ENCODE peak calls at places on chromosomes 6 and 20, in seven cellular contexts. One of them, this sample, is unnamed.

GRCh38 chr20:49786671-49787370 is 25.8 kb upstream of the SLC9A8 start:
- DNase-seq in NCI-H69: no peak
- DNase-seq in stimulated activated CD8-positive, alpha-beta memory T cell treated with anti-CD3 and anti-CD28 coated beads, Interleukin-15, amount 100 ng/mL, for 4 hours: no peak
- DNase-seq in fibroblast of mammary gland: no peak
- DNase-seq in stimulated activated CD4-positive, alpha-beta T cell treated with anti-CD3 and anti-CD28 coated beads, TNF-alpha, amount 100 ng/mL, for 1 hour: no peak
- DNase-seq in neural crest cell: no peak
- DNase-seq in activated CD4-positive, alpha-beta T cell treated with anti-CD3 and anti-CD28 coated beads, Interleukin-2, amount 50 U/mL, for 1 hour: no peak
- DNase-seq in this sample: peak

GRCh38 chr6:11248974-11249761 is 16.7 kb upstream of the NEDD9 start:
- DNase-seq in stimulated activated CD8-positive, alpha-beta memory T cell treated with anti-CD3 and anti-CD28 coated beads, Interleukin-15, amount 100 ng/mL, for 4 hours: no peak
- DNase-seq in stimulated activated CD4-positive, alpha-beta T cell treated with anti-CD3 and anti-CD28 coated beads, TNF-alpha, amount 100 ng/mL, for 1 hour: no peak
- DNase-seq in fibroblast of mammary gland: no peak
- DNase-seq in neural crest cell: no peak
- DNase-seq in NCI-H69: no peak
- DNase-seq in activated CD4-positive, alpha-beta T cell treated with anti-CD3 and anti-CD28 coated beads, Interleukin-2, amount 50 U/mL, for 1 hour: no peak
- DNase-seq in this sample: no peak

GRCh38 chr6:134848076-134848475 is 101.8 kb downstream of the ALDH8A1 start:
- DNase-seq in activated CD4-positive, alpha-beta T cell treated with anti-CD3 and anti-CD28 coated beads, Interleukin-2, amount 50 U/mL, for 1 hour: no peak
- DNase-seq in stimulated activated CD8-positive, alpha-beta memory T cell treated with anti-CD3 and anti-CD28 coated beads, Interleukin-15, amount 100 ng/mL, for 4 hours: no peak
- DNase-seq in neural crest cell: no peak
- DNase-seq in NCI-H69: no peak
- DNase-seq in fibroblast of mammary gland: no peak
- DNase-seq in stimulated activated CD4-positive, alpha-beta T cell treated with anti-CD3 and anti-CD28 coated beads, TNF-alpha, amount 100 ng/mL, for 1 hour: no peak
- DNase-seq in this sample: no peak

GRCh38 chr20:40705413-40705812 is 16.4 kb upstream of the MAFB start:
- DNase-seq in neural crest cell: no peak
- DNase-seq in stimulated activated CD4-positive, alpha-beta T cell treated with anti-CD3 and anti-CD28 coated beads, TNF-alpha, amount 100 ng/mL, for 1 hour: no peak
- DNase-seq in NCI-H69: no peak
- DNase-seq in stimulated activated CD8-positive, alpha-beta memory T cell treated with anti-CD3 and anti-CD28 coated beads, Interleukin-15, amount 100 ng/mL, for 4 hours: no peak
- DNase-seq in activated CD4-positive, alpha-beta T cell treated with anti-CD3 and anti-CD28 coated beads, Interleukin-2, amount 50 U/mL, for 1 hour: no peak
- DNase-seq in fibroblast of mammary gland: no peak
- DNase-seq in this sample: no peak

GRCh38 chr6:167341038-167341613 is 16.2 kb downstream of the TTLL2 start:
- DNase-seq in NCI-H69: peak
- DNase-seq in stimulated activated CD4-positive, alpha-beta T cell treated with anti-CD3 and anti-CD28 coated beads, TNF-alpha, amount 100 ng/mL, for 1 hour: no peak
- DNase-seq in activated CD4-positive, alpha-beta T cell treated with anti-CD3 and anti-CD28 coated beads, Interleukin-2, amount 50 U/mL, for 1 hour: no peak
- DNase-seq in neural crest cell: no peak
- DNase-seq in stimulated activated CD8-positive, alpha-beta memory T cell treated with anti-CD3 and anti-CD28 coated beads, Interleukin-15, amount 100 ng/mL, for 4 hours: no peak
- DNase-seq in fibroblast of mammary gland: no peak
- DNase-seq in this sample: no peak

GRCh38 chr6:2507638-2508037 is 243.1 kb downstream of the MYLK4 start:
- DNase-seq in stimulated activated CD4-positive, alpha-beta T cell treated with anti-CD3 and anti-CD28 coated beads, TNF-alpha, amount 100 ng/mL, for 1 hour: no peak
- DNase-seq in stimulated activated CD8-positive, alpha-beta memory T cell treated with anti-CD3 and anti-CD28 coated beads, Interleukin-15, amount 100 ng/mL, for 4 hours: no peak
- DNase-seq in neural crest cell: no peak
- DNase-seq in NCI-H69: no peak
- DNase-seq in activated CD4-positive, alpha-beta T cell treated with anti-CD3 and anti-CD28 coated beads, Interleukin-2, amount 50 U/mL, for 1 hour: no peak
- DNase-seq in fibroblast of mammary gland: no peak
- DNase-seq in this sample: no peak

GRCh38 chr6:34243901-34244884 is 4.6 kb downstream of the SMIM29 start:
- DNase-seq in stimulated activated CD4-positive, alpha-beta T cell treated with anti-CD3 and anti-CD28 coated beads, TNF-alpha, amount 100 ng/mL, for 1 hour: no peak
- DNase-seq in activated CD4-positive, alpha-beta T cell treated with anti-CD3 and anti-CD28 coated beads, Interleukin-2, amount 50 U/mL, for 1 hour: no peak
- DNase-seq in neural crest cell: no peak
- DNase-seq in NCI-H69: peak
- DNase-seq in stimulated activated CD8-positive, alpha-beta memory T cell treated with anti-CD3 and anti-CD28 coated beads, Interleukin-15, amount 100 ng/mL, for 4 hours: no peak
- DNase-seq in fibroblast of mammary gland: peak
- DNase-seq in this sample: peak

GRCh38 chr20:5784735-5785134 is 34.5 kb downstream of the SHLD1 start:
- DNase-seq in fibroblast of mammary gland: no peak
- DNase-seq in stimulated activated CD8-positive, alpha-beta memory T cell treated with anti-CD3 and anti-CD28 coated beads, Interleukin-15, amount 100 ng/mL, for 4 hours: no peak
- DNase-seq in NCI-H69: no peak
- DNase-seq in stimulated activated CD4-positive, alpha-beta T cell treated with anti-CD3 and anti-CD28 coated beads, TNF-alpha, amount 100 ng/mL, for 1 hour: no peak
- DNase-seq in neural crest cell: no peak
- DNase-seq in activated CD4-positive, alpha-beta T cell treated with anti-CD3 and anti-CD28 coated beads, Interleukin-2, amount 50 U/mL, for 1 hour: no peak
- DNase-seq in this sample: no peak

GRCh38 chr6:41074692-41075436 is 2.1 kb downstream of the NFYA start:
- DNase-seq in fibroblast of mammary gland: peak
- DNase-seq in neural crest cell: no peak
- DNase-seq in NCI-H69: no peak
- DNase-seq in stimulated activated CD8-positive, alpha-beta memory T cell treated with anti-CD3 and anti-CD28 coated beads, Interleukin-15, amount 100 ng/mL, for 4 hours: no peak
- DNase-seq in stimulated activated CD4-positive, alpha-beta T cell treated with anti-CD3 and anti-CD28 coated beads, TNF-alpha, amount 100 ng/mL, for 1 hour: no peak
- DNase-seq in activated CD4-positive, alpha-beta T cell treated with anti-CD3 and anti-CD28 coated beads, Interleukin-2, amount 50 U/mL, for 1 hour: no peak
- DNase-seq in this sample: no peak

GRCh38 chr6:133447924-133448323 is 206.8 kb downstream of the EYA4 start:
- DNase-seq in stimulated activated CD8-positive, alpha-beta memory T cell treated with anti-CD3 and anti-CD28 coated beads, Interleukin-15, amount 100 ng/mL, for 4 hours: no peak
- DNase-seq in fibroblast of mammary gland: peak
- DNase-seq in NCI-H69: no peak
- DNase-seq in stimulated activated CD4-positive, alpha-beta T cell treated with anti-CD3 and anti-CD28 coated beads, TNF-alpha, amount 100 ng/mL, for 1 hour: no peak
- DNase-seq in activated CD4-positive, alpha-beta T cell treated with anti-CD3 and anti-CD28 coated beads, Interleukin-2, amount 50 U/mL, for 1 hour: no peak
- DNase-seq in neural crest cell: no peak
- DNase-seq in this sample: no peak

GRCh38 chr20:49685809-49686208 is 27.9 kb downstream of the B4GALT5 start:
- DNase-seq in NCI-H69: no peak
- DNase-seq in fibroblast of mammary gland: peak
- DNase-seq in neural crest cell: no peak
- DNase-seq in activated CD4-positive, alpha-beta T cell treated with anti-CD3 and anti-CD28 coated beads, Interleukin-2, amount 50 U/mL, for 1 hour: no peak
- DNase-seq in stimulated activated CD8-positive, alpha-beta memory T cell treated with anti-CD3 and anti-CD28 coated beads, Interleukin-15, amount 100 ng/mL, for 4 hours: no peak
- DNase-seq in stimulated activated CD4-positive, alpha-beta T cell treated with anti-CD3 and anti-CD28 coated beads, TNF-alpha, amount 100 ng/mL, for 1 hour: no peak
- DNase-seq in this sample: no peak

GRCh38 chr6:46023216-46023915 is 7.7 kb upstream of the CLIC5 start:
- DNase-seq in fibroblast of mammary gland: peak
- DNase-seq in NCI-H69: peak
- DNase-seq in stimulated activated CD4-positive, alpha-beta T cell treated with anti-CD3 and anti-CD28 coated beads, TNF-alpha, amount 100 ng/mL, for 1 hour: no peak
- DNase-seq in activated CD4-positive, alpha-beta T cell treated with anti-CD3 and anti-CD28 coated beads, Interleukin-2, amount 50 U/mL, for 1 hour: no peak
- DNase-seq in stimulated activated CD8-positive, alpha-beta memory T cell treated with anti-CD3 and anti-CD28 coated beads, Interleukin-15, amount 100 ng/mL, for 4 hours: no peak
- DNase-seq in neural crest cell: no peak
- DNase-seq in this sample: no peak

GRCh38 chr6:2783188-2783957 is 18.2 kb downstream of the WRNIP1 start:
- DNase-seq in activated CD4-positive, alpha-beta T cell treated with anti-CD3 and anti-CD28 coated beads, Interleukin-2, amount 50 U/mL, for 1 hour: no peak
- DNase-seq in neural crest cell: no peak
- DNase-seq in fibroblast of mammary gland: no peak
- DNase-seq in NCI-H69: no peak
- DNase-seq in stimulated activated CD4-positive, alpha-beta T cell treated with anti-CD3 and anti-CD28 coated beads, TNF-alpha, amount 100 ng/mL, for 1 hour: no peak
- DNase-seq in stimulated activated CD8-positive, alpha-beta memory T cell treated with anti-CD3 and anti-CD28 coated beads, Interleukin-15, amount 100 ng/mL, for 4 hours: no peak
- DNase-seq in this sample: peak

GRCh38 chr20:50919567-50919966 is 11.7 kb downstream of the ADNP start:
- DNase-seq in activated CD4-positive, alpha-beta T cell treated with anti-CD3 and anti-CD28 coated beads, Interleukin-2, amount 50 U/mL, for 1 hour: no peak
- DNase-seq in fibroblast of mammary gland: peak
- DNase-seq in stimulated activated CD4-positive, alpha-beta T cell treated with anti-CD3 and anti-CD28 coated beads, TNF-alpha, amount 100 ng/mL, for 1 hour: no peak
- DNase-seq in stimulated activated CD8-positive, alpha-beta memory T cell treated with anti-CD3 and anti-CD28 coated beads, Interleukin-15, amount 100 ng/mL, for 4 hours: no peak
- DNase-seq in NCI-H69: peak
- DNase-seq in neural crest cell: no peak
- DNase-seq in this sample: no peak

GRCh38 chr20:48360338-48360698 is 467.5 kb downstream of the PREX1 start:
- DNase-seq in stimulated activated CD8-positive, alpha-beta memory T cell treated with anti-CD3 and anti-CD28 coated beads, Interleukin-15, amount 100 ng/mL, for 4 hours: no peak
- DNase-seq in neural crest cell: no peak
- DNase-seq in stimulated activated CD4-positive, alpha-beta T cell treated with anti-CD3 and anti-CD28 coated beads, TNF-alpha, amount 100 ng/mL, for 1 hour: no peak
- DNase-seq in NCI-H69: no peak
- DNase-seq in fibroblast of mammary gland: no peak
- DNase-seq in activated CD4-positive, alpha-beta T cell treated with anti-CD3 and anti-CD28 coated beads, Interleukin-2, amount 50 U/mL, for 1 hour: no peak
- DNase-seq in this sample: no peak

GRCh38 chr6:127102299-127102698 is 16.2 kb upstream of the RSPO3 start:
- DNase-seq in NCI-H69: no peak
- DNase-seq in stimulated activated CD8-positive, alpha-beta memory T cell treated with anti-CD3 and anti-CD28 coated beads, Interleukin-15, amount 100 ng/mL, for 4 hours: no peak
- DNase-seq in stimulated activated CD4-positive, alpha-beta T cell treated with anti-CD3 and anti-CD28 coated beads, TNF-alpha, amount 100 ng/mL, for 1 hour: no peak
- DNase-seq in activated CD4-positive, alpha-beta T cell treated with anti-CD3 and anti-CD28 coated beads, Interleukin-2, amount 50 U/mL, for 1 hour: no peak
- DNase-seq in fibroblast of mammary gland: peak
- DNase-seq in neural crest cell: no peak
- DNase-seq in this sample: no peak

GRCh38 chr20:44780226-44780625 is 30.1 kb downstream of the RIMS4 start:
- DNase-seq in stimulated activated CD8-positive, alpha-beta memory T cell treated with anti-CD3 and anti-CD28 coated beads, Interleukin-15, amount 100 ng/mL, for 4 hours: no peak
- DNase-seq in stimulated activated CD4-positive, alpha-beta T cell treated with anti-CD3 and anti-CD28 coated beads, TNF-alpha, amount 100 ng/mL, for 1 hour: no peak
- DNase-seq in fibroblast of mammary gland: peak
- DNase-seq in NCI-H69: no peak
- DNase-seq in neural crest cell: peak
- DNase-seq in activated CD4-positive, alpha-beta T cell treated with anti-CD3 and anti-CD28 coated beads, Interleukin-2, amount 50 U/mL, for 1 hour: peak
- DNase-seq in this sample: peak

GRCh38 chr6:169907419-169908115 is 156.1 kb downstream of the ERMARD start:
- DNase-seq in neural crest cell: no peak
- DNase-seq in stimulated activated CD4-positive, alpha-beta T cell treated with anti-CD3 and anti-CD28 coated beads, TNF-alpha, amount 100 ng/mL, for 1 hour: no peak
- DNase-seq in stimulated activated CD8-positive, alpha-beta memory T cell treated with anti-CD3 and anti-CD28 coated beads, Interleukin-15, amount 100 ng/mL, for 4 hours: no peak
- DNase-seq in fibroblast of mammary gland: no peak
- DNase-seq in activated CD4-positive, alpha-beta T cell treated with anti-CD3 and anti-CD28 coated beads, Interleukin-2, amount 50 U/mL, for 1 hour: no peak
- DNase-seq in NCI-H69: no peak
- DNase-seq in this sample: no peak

GRCh38 chr6:37824170-37824569 is 4.6 kb downstream of the ZFAND3 start:
- DNase-seq in activated CD4-positive, alpha-beta T cell treated with anti-CD3 and anti-CD28 coated beads, Interleukin-2, amount 50 U/mL, for 1 hour: no peak
- DNase-seq in stimulated activated CD4-positive, alpha-beta T cell treated with anti-CD3 and anti-CD28 coated beads, TNF-alpha, amount 100 ng/mL, for 1 hour: no peak
- DNase-seq in neural crest cell: no peak
- DNase-seq in stimulated activated CD8-positive, alpha-beta memory T cell treated with anti-CD3 and anti-CD28 coated beads, Interleukin-15, amount 100 ng/mL, for 4 hours: no peak
- DNase-seq in NCI-H69: no peak
- DNase-seq in fibroblast of mammary gland: no peak
- DNase-seq in this sample: no peak

GRCh38 chr6:83047065-83047754 is 18.4 kb downstream of the UBE3D start:
- DNase-seq in stimulated activated CD8-positive, alpha-beta memory T cell treated with anti-CD3 and anti-CD28 coated beads, Interleukin-15, amount 100 ng/mL, for 4 hours: no peak
- DNase-seq in stimulated activated CD4-positive, alpha-beta T cell treated with anti-CD3 and anti-CD28 coated beads, TNF-alpha, amount 100 ng/mL, for 1 hour: no peak
- DNase-seq in NCI-H69: peak
- DNase-seq in activated CD4-positive, alpha-beta T cell treated with anti-CD3 and anti-CD28 coated beads, Interleukin-2, amount 50 U/mL, for 1 hour: no peak
- DNase-seq in fibroblast of mammary gland: no peak
- DNase-seq in neural crest cell: no peak
- DNase-seq in this sample: peak

GRCh38 chr20:50784464-50784863 is 10.4 kb upstream of the BCAS4 start:
- DNase-seq in NCI-H69: no peak
- DNase-seq in stimulated activated CD4-positive, alpha-beta T cell treated with anti-CD3 and anti-CD28 coated beads, TNF-alpha, amount 100 ng/mL, for 1 hour: no peak
- DNase-seq in stimulated activated CD8-positive, alpha-beta memory T cell treated with anti-CD3 and anti-CD28 coated beads, Interleukin-15, amount 100 ng/mL, for 4 hours: no peak
- DNase-seq in fibroblast of mammary gland: no peak
- DNase-seq in neural crest cell: no peak
- DNase-seq in activated CD4-positive, alpha-beta T cell treated with anti-CD3 and anti-CD28 coated beads, Interleukin-2, amount 50 U/mL, for 1 hour: no peak
- DNase-seq in this sample: no peak

GRCh38 chr6:34583861-34584604 is 27.9 kb upstream of the SPDEF start:
- DNase-seq in neural crest cell: no peak
- DNase-seq in stimulated activated CD8-positive, alpha-beta memory T cell treated with anti-CD3 and anti-CD28 coated beads, Interleukin-15, amount 100 ng/mL, for 4 hours: no peak
- DNase-seq in fibroblast of mammary gland: no peak
- DNase-seq in NCI-H69: no peak
- DNase-seq in activated CD4-positive, alpha-beta T cell treated with anti-CD3 and anti-CD28 coated beads, Interleukin-2, amount 50 U/mL, for 1 hour: no peak
- DNase-seq in stimulated activated CD4-positive, alpha-beta T cell treated with anti-CD3 and anti-CD28 coated beads, TNF-alpha, amount 100 ng/mL, for 1 hour: no peak
- DNase-seq in this sample: no peak

GRCh38 chr20:11261533-11262000 is 587.8 kb upstream of the JAG1 start:
- DNase-seq in NCI-H69: no peak
- DNase-seq in neural crest cell: no peak
- DNase-seq in stimulated activated CD8-positive, alpha-beta memory T cell treated with anti-CD3 and anti-CD28 coated beads, Interleukin-15, amount 100 ng/mL, for 4 hours: no peak
- DNase-seq in stimulated activated CD4-positive, alpha-beta T cell treated with anti-CD3 and anti-CD28 coated beads, TNF-alpha, amount 100 ng/mL, for 1 hour: no peak
- DNase-seq in activated CD4-positive, alpha-beta T cell treated with anti-CD3 and anti-CD28 coated beads, Interleukin-2, amount 50 U/mL, for 1 hour: no peak
- DNase-seq in fibroblast of mammary gland: peak
- DNase-seq in this sample: no peak

GRCh38 chr6:138334000-138334399 is 43.7 kb upstream of the SMIM28 start:
- DNase-seq in stimulated activated CD4-positive, alpha-beta T cell treated with anti-CD3 and anti-CD28 coated beads, TNF-alpha, amount 100 ng/mL, for 1 hour: no peak
- DNase-seq in neural crest cell: no peak
- DNase-seq in activated CD4-positive, alpha-beta T cell treated with anti-CD3 and anti-CD28 coated beads, Interleukin-2, amount 50 U/mL, for 1 hour: no peak
- DNase-seq in stimulated activated CD8-positive, alpha-beta memory T cell treated with anti-CD3 and anti-CD28 coated beads, Interleukin-15, amount 100 ng/mL, for 4 hours: no peak
- DNase-seq in NCI-H69: no peak
- DNase-seq in fibroblast of mammary gland: no peak
- DNase-seq in this sample: no peak

GRCh38 chr20:12570371-12570770 is 438.4 kb upstream of the SPTLC3 start:
- DNase-seq in stimulated activated CD4-positive, alpha-beta T cell treated with anti-CD3 and anti-CD28 coated beads, TNF-alpha, amount 100 ng/mL, for 1 hour: no peak
- DNase-seq in fibroblast of mammary gland: no peak
- DNase-seq in neural crest cell: peak
- DNase-seq in activated CD4-positive, alpha-beta T cell treated with anti-CD3 and anti-CD28 coated beads, Interleukin-2, amount 50 U/mL, for 1 hour: no peak
- DNase-seq in stimulated activated CD8-positive, alpha-beta memory T cell treated with anti-CD3 and anti-CD28 coated beads, Interleukin-15, amount 100 ng/mL, for 4 hours: no peak
- DNase-seq in NCI-H69: peak
- DNase-seq in this sample: peak

GRCh38 chr6:13953061-13953705 is 28.4 kb downstream of the RNF182 start:
- DNase-seq in neural crest cell: no peak
- DNase-seq in fibroblast of mammary gland: no peak
- DNase-seq in stimulated activated CD4-positive, alpha-beta T cell treated with anti-CD3 and anti-CD28 coated beads, TNF-alpha, amount 100 ng/mL, for 1 hour: no peak
- DNase-seq in activated CD4-positive, alpha-beta T cell treated with anti-CD3 and anti-CD28 coated beads, Interleukin-2, amount 50 U/mL, for 1 hour: no peak
- DNase-seq in stimulated activated CD8-positive, alpha-beta memory T cell treated with anti-CD3 and anti-CD28 coated beads, Interleukin-15, amount 100 ng/mL, for 4 hours: no peak
- DNase-seq in NCI-H69: no peak
- DNase-seq in this sample: no peak

GRCh38 chr20:36646678-36647077 is 682 bp upstream of the SLA2 start:
- DNase-seq in NCI-H69: peak
- DNase-seq in activated CD4-positive, alpha-beta T cell treated with anti-CD3 and anti-CD28 coated beads, Interleukin-2, amount 50 U/mL, for 1 hour: no peak
- DNase-seq in stimulated activated CD4-positive, alpha-beta T cell treated with anti-CD3 and anti-CD28 coated beads, TNF-alpha, amount 100 ng/mL, for 1 hour: no peak
- DNase-seq in stimulated activated CD8-positive, alpha-beta memory T cell treated with anti-CD3 and anti-CD28 coated beads, Interleukin-15, amount 100 ng/mL, for 4 hours: no peak
- DNase-seq in fibroblast of mammary gland: no peak
- DNase-seq in neural crest cell: no peak
- DNase-seq in this sample: no peak